ENCODE peak calls at places on chromosomes 4 and X, in five cellular contexts. One of them, this sample, is unnamed.

GRCh38 chrX:72461766-72462165 is 110.9 kb downstream of the HDAC8 start:
- DNase-seq in K562: no peak
- DNase-seq in GM12878: no peak
- DNase-seq in NT2/D1: no peak
- DNase-seq in SK-N-SH: no peak
- DNase-seq in this sample: no peak

GRCh38 chrX:49205443-49205842 is 5.5 kb upstream of the SYP start:
- DNase-seq in NT2/D1: no peak
- DNase-seq in K562: no peak
- DNase-seq in SK-N-SH: no peak
- DNase-seq in GM12878: no peak
- DNase-seq in this sample: no peak

GRCh38 chr4:94621491-94622080 is 136.2 kb upstream of the BMPR1B start:
- DNase-seq in NT2/D1: peak; percentile 18
- DNase-seq in SK-N-SH: peak; percentile 37
- DNase-seq in K562: peak; percentile 53
- DNase-seq in GM12878: no peak
- DNase-seq in this sample: peak; percentile 28

GRCh38 chr4:139633661-139634060 is 32.0 kb upstream of the MGST2 start:
- DNase-seq in K562: peak; percentile 36
- DNase-seq in SK-N-SH: no peak
- DNase-seq in NT2/D1: no peak
- DNase-seq in GM12878: no peak
- DNase-seq in this sample: peak; percentile 38

GRCh38 chrX:49164589-49165360 is 2.2 kb downstream of the MAGIX start:
- DNase-seq in SK-N-SH: peak; percentile 14
- DNase-seq in GM12878: no peak
- DNase-seq in NT2/D1: no peak
- DNase-seq in K562: no peak
- DNase-seq in this sample: no peak

GRCh38 chr4:151004222-151004621 is 10.9 kb downstream of the LRBA start:
- DNase-seq in NT2/D1: no peak
- DNase-seq in K562: no peak
- DNase-seq in GM12878: no peak
- DNase-seq in SK-N-SH: no peak
- DNase-seq in this sample: no peak

GRCh38 chr4:26197018-26197779 is 123.6 kb upstream of the RBPJ start:
- DNase-seq in K562: peak; percentile 12
- DNase-seq in NT2/D1: no peak
- DNase-seq in SK-N-SH: no peak
- DNase-seq in GM12878: peak; percentile 89
- DNase-seq in this sample: no peak

GRCh38 chrX:101136235-101136634 is 38.2 kb downstream of the CENPI start:
- DNase-seq in GM12878: no peak
- DNase-seq in NT2/D1: no peak
- DNase-seq in K562: no peak
- DNase-seq in SK-N-SH: no peak
- DNase-seq in this sample: no peak

GRCh38 chr4:164935363-164935762 is 42.1 kb downstream of the TRIM61 start:
- DNase-seq in NT2/D1: no peak
- DNase-seq in K562: peak; percentile 11
- DNase-seq in GM12878: peak; percentile 51
- DNase-seq in SK-N-SH: peak; percentile 17
- DNase-seq in this sample: peak; percentile 25

GRCh38 chrX:65241059-65241721 is 264.9 kb upstream of the ZC4H2 start:
- DNase-seq in GM12878: no peak
- DNase-seq in SK-N-SH: no peak
- DNase-seq in NT2/D1: no peak
- DNase-seq in K562: no peak
- DNase-seq in this sample: peak; percentile 83

DNA sequence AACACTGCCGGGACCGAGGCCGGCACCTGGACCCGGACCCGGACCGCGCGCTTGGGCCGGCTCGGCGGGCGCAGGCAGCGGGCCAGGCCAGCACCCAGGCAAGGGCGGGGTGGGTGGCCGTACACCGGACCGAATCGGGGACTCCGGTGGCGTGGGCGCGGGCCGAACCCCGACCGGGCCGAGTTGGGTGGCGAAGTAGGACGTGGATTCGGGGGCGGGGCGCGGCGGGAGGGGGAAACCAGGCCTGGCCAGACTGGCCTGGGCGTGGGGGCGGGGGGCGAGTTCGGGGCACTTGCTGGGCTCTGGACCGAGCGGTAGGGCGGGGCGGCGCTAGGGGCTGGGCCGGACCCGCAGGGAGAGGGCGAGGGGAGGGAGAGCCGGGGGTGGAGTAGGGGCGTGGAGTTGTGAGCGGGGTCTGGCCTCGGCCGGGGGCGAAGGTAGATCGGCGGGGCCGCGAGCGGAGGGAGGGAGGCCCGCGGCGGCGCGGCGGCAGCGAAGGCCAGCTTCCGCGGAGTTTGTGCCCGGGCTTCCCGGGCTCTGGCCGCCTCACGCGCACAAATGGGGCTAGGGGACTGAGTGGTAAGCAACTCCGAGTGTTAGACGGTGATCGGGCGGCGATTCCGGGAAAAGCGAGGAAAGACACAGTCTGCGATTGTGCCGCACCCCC is 1.8 kb upstream of the BCORL1 start:
- DNase-seq in SK-N-SH: peak; percentile 82
- DNase-seq in K562: no peak
- DNase-seq in GM12878: no peak
- DNase-seq in NT2/D1: no peak
- DNase-seq in this sample: peak; percentile 25
- H3K9ac ChIP-seq in SK-N-SH: peak overlapping the region; percentile 48
- H3K9ac ChIP-seq in K562: no peak overlapping the region
- H3K9ac ChIP-seq in GM12878: no peak overlapping the region
- H3K9ac ChIP-seq in NT2/D1: peak overlapping the region; percentile 64
- H3K9ac ChIP-seq in this sample: peak overlapping the region; percentile 46

DNA sequence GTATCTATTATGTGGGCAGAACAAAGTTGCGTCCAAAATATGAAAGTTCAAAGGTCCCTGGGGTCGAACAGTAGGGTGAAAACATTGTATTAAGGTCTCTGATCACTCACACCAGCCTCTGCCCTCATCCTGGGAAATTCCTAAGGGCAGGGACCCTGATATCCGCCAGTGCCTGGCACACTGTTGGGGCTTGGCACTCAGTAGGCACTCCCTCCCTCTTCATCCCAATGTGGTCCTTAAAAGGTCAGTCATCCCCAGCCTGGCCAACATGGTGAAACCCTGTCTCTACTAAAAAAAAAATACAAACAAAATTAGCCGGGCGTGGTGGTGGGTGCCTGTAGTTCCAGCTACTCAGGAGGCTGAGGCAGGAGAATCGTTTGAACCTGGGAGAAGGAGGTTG is 6.3 kb downstream of the NDUFB11 start:
- DNase-seq in SK-N-SH: no peak
- DNase-seq in K562: no peak
- DNase-seq in NT2/D1: no peak
- DNase-seq in GM12878: no peak
- DNase-seq in this sample: no peak
- TF ChIP-seq YY1 in SK-N-SH: no peak
- TF ChIP-seq YY1 in K562: no peak
- TF ChIP-seq YY1 in NT2/D1: no peak
- TF ChIP-seq YY1 in GM12878: no peak
- TF ChIP-seq YY1 in this sample: no peak

DNA sequence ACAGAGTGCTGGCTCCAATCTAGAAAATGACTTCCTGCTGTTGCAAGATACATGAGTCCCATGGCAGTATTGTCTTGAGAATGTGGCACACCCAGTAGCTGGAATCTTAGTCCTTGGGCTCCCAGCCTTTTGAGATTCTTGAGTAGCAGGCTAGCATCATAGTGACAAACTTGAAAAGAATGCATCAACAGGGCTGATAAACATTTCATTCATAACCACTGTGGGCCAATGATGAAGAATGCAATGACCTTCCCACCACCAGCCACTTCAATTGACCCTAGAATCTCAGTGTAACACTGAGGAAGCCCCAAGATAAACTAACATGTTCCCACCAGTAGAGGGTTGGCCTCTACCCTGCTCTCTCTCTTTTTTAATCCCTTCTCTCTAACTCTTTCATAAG is 329.3 kb downstream of the GBA3 start:
- DNase-seq in GM12878: no peak
- DNase-seq in SK-N-SH: no peak
- DNase-seq in NT2/D1: no peak
- DNase-seq in K562: no peak
- DNase-seq in this sample: no peak
- H3K9ac ChIP-seq in GM12878: no peak overlapping the region
- H3K9ac ChIP-seq in SK-N-SH: no peak overlapping the region
- H3K9ac ChIP-seq in NT2/D1: no peak overlapping the region
- H3K9ac ChIP-seq in K562: no peak overlapping the region
- H3K9ac ChIP-seq in this sample: no peak overlapping the region

GRCh38 chr4:15349426-15349825 is 78.4 kb upstream of the C1QTNF7 start:
- DNase-seq in NT2/D1: no peak
- DNase-seq in K562: no peak
- DNase-seq in GM12878: no peak
- DNase-seq in SK-N-SH: no peak
- DNase-seq in this sample: no peak
- TF ChIP-seq YY1 in NT2/D1: no peak
- TF ChIP-seq YY1 in K562: no peak
- TF ChIP-seq YY1 in GM12878: no peak
- TF ChIP-seq YY1 in SK-N-SH: no peak
- TF ChIP-seq YY1 in this sample: no peak

DNA sequence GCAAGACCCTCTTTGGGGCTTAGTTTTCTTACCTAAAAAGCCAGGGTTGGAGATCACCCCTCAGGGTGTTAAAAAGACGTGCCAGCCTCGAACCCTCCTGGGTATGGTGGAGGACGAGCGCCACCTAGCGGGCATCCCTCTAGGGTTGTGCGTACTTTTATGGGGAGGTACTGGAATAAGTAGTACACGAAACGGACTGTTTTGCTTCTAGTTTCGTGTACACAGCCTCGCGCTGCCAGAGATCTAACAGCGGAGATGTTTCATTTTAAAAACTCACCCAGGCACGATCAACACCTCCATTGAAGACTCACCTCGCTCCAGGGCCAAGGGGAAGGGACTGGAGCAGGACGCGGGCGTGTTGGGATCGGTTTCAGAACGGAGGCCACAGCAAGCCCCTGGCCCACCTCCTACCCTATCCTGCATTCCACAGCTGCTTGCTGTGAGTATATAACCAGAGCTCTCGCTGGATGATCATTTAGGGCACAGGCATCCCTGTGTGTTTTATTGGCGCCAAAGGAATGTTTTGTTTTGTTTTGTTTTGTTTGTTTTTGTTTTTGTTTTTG is 4.8 kb upstream of the NKX3-2 start:
- DNase-seq in GM12878: peak; percentile 72
- DNase-seq in SK-N-SH: peak; percentile 88
- DNase-seq in K562: peak; percentile 88
- DNase-seq in NT2/D1: peak; percentile 95
- DNase-seq in this sample: peak; percentile 65
- H3K9ac ChIP-seq in GM12878: peak overlapping the region; percentile 61
- H3K9ac ChIP-seq in SK-N-SH: no peak overlapping the region
- H3K9ac ChIP-seq in K562: no peak overlapping the region
- H3K9ac ChIP-seq in NT2/D1: peak overlapping the region; percentile 68
- H3K9ac ChIP-seq in this sample: peak overlapping the region; percentile 60

GRCh38 chrX:26778320-26778888 is 562.4 kb downstream of the MAGEB5 start:
- DNase-seq in NT2/D1: peak; percentile 18
- DNase-seq in SK-N-SH: no peak
- DNase-seq in GM12878: no peak
- DNase-seq in K562: peak; percentile 10
- DNase-seq in this sample: no peak

GRCh38 chrX:26788402-26788998 is 572.5 kb downstream of the MAGEB5 start:
- DNase-seq in SK-N-SH: no peak
- DNase-seq in K562: no peak
- DNase-seq in GM12878: no peak
- DNase-seq in NT2/D1: no peak
- DNase-seq in this sample: no peak

DNA sequence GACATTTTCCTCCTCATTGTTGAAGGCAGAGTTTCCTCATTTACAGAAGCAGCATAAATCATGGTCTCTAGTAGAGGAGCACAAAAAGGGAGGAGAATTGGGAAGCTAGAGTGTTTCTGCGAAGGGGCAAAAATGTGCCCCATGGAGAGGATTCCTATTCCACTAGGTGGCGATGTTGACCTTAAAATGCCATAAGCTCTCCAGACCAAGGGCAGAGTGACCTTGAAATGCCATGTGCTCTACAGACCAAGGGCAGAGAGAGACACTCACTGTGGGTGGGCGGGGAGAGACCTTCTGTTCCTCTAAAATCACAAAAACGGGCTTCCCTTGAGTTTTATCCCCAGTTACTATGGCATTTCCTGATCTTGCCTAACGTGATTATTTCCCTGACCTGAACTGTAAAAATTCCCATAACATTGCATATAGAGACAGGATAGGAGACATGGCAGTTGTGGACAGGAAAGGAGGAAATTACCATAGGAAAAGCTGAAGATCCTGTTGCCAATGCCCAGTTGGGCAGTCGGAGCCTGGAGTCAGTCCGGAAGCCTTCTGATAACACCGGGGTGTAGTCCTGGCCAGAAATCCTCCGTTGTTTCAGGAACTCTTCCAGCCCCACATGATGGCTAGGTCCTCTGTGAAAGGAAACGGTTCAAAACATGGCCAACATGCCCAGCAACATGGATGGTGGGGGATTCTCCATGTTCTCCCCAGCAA is 567.7 kb downstream of the MAGEB5 start:
- DNase-seq in SK-N-SH: peak; percentile 14
- DNase-seq in NT2/D1: peak; percentile 39
- DNase-seq in GM12878: no peak
- DNase-seq in K562: peak; percentile 48
- DNase-seq in this sample: peak; percentile 65
- TF ChIP-seq YY1 in SK-N-SH: no peak
- TF ChIP-seq YY1 in NT2/D1: no peak
- TF ChIP-seq YY1 in GM12878: no peak
- TF ChIP-seq YY1 in K562: no peak
- TF ChIP-seq YY1 in this sample: no peak

DNA sequence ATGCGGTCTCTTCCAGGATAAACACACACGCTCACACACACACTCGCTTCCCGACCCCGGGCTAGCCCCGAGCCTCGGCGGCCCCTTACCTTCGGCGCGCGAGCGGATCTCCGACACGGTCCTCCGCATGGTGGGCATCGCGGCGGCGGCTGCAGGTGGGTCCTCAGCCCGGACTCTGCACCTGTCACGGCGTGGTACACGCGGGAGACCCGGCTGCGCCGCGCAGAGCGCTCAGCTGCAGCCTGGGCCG is 244 bp downstream of the ATP8A1 start:
- DNase-seq in SK-N-SH: no peak
- DNase-seq in K562: no peak
- DNase-seq in NT2/D1: no peak
- DNase-seq in GM12878: no peak
- DNase-seq in this sample: no peak
- H3K9ac ChIP-seq in SK-N-SH: no peak overlapping the region
- H3K9ac ChIP-seq in K562: no peak overlapping the region
- H3K9ac ChIP-seq in NT2/D1: peak overlapping the region; percentile 67
- H3K9ac ChIP-seq in GM12878: peak overlapping the region; percentile 77
- H3K9ac ChIP-seq in this sample: peak overlapping the region; percentile 63

GRCh38 chr4:51895158-51895557 is 52.2 kb downstream of the DCUN1D4 start:
- DNase-seq in NT2/D1: no peak
- DNase-seq in K562: no peak
- DNase-seq in SK-N-SH: no peak
- DNase-seq in GM12878: no peak
- DNase-seq in this sample: no peak

GRCh38 chr4:51895816-51896408 is 53.0 kb downstream of the DCUN1D4 start:
- DNase-seq in GM12878: peak; percentile 34
- DNase-seq in NT2/D1: peak; percentile 48
- DNase-seq in SK-N-SH: peak; percentile 64
- DNase-seq in K562: peak; percentile 80
- DNase-seq in this sample: peak; percentile 77

GRCh38 chr4:51890760-51891159 is 47.8 kb downstream of the DCUN1D4 start:
- DNase-seq in SK-N-SH: no peak
- DNase-seq in GM12878: no peak
- DNase-seq in K562: no peak
- DNase-seq in NT2/D1: no peak
- DNase-seq in this sample: no peak

GRCh38 chr4:51894246-51894645 is 51.3 kb downstream of the DCUN1D4 start:
- DNase-seq in GM12878: no peak
- DNase-seq in K562: no peak
- DNase-seq in SK-N-SH: no peak
- DNase-seq in NT2/D1: no peak
- DNase-seq in this sample: no peak
- TF ChIP-seq YY1 in GM12878: no peak
- TF ChIP-seq YY1 in K562: no peak
- TF ChIP-seq YY1 in SK-N-SH: no peak
- TF ChIP-seq YY1 in NT2/D1: no peak
- TF ChIP-seq YY1 in this sample: no peak